ENCODE peak calls at places on chromosomes 13 and 19, in six cellular contexts. U, L, D, I, Y and K are unnamed samples.

GRCh38 chr19:18674616-18675015 is 8.9 kb upstream of the CRTC1 start:
- DNase-seq in D (peak), L (no peak), U (no peak), Y (no peak), I (no peak), K (no peak)

GRCh38 chr19:3534375-3535234 is 4.4 kb upstream of the TEKTIP1 start:
- DNase-seq in U (no peak), Y (no peak), L (no peak), I (no peak), D (no peak), K (no peak)

GRCh38 chr19:13011653-13012389 is 16.5 kb downstream of the NFIX start:
- DNase-seq in L (no peak), Y (no peak), I (no peak), D (no peak), U (no peak), K (no peak)

GRCh38 chr13:79874396-79875360 is 393.7 kb downstream of the NDFIP2 start:
- DNase-seq in I (no peak), U (no peak), Y (no peak), D (no peak), L (no peak), K (no peak)

GRCh38 chr19:11420429-11420893 is 1.3 kb upstream of the RGL3 start:
- DNase-seq in L (no peak), Y (no peak), I (no peak), U (peak), D (peak), K (no peak)

GRCh38 chr19:8251025-8251472 is 41.9 kb downstream of the CERS4 start:
- DNase-seq in L (no peak), U (no peak), I (peak), D (peak), Y (no peak), K (no peak)

GRCh38 chr13:113981201-113981605 is 7.3 kb upstream of the C13orf46 start:
- DNase-seq in L (peak), I (peak), U (peak), Y (peak), D (peak), K (peak)

GRCh38 chr13:113832204-113832603 is 31.7 kb downstream of the GAS6 start:
- DNase-seq in I (peak), Y (peak), U (no peak), L (peak), D (no peak), K (peak)

GRCh38 chr13:29548722-29549446 is 46.6 kb downstream of the SLC7A1 start:
- DNase-seq in Y (no peak), D (no peak), L (no peak), U (peak), I (no peak), K (peak)

GRCh38 chr13:91722267-91722884 is 324.0 kb downstream of the GPC5 start:
- DNase-seq in I (no peak), U (no peak), Y (peak), D (no peak), L (no peak), K (peak)

GRCh38 chr13:107842562-107843180 is 372.7 kb downstream of the LIG4 start:
- DNase-seq in Y (no peak), D (no peak), I (no peak), L (no peak), U (no peak), K (no peak)

GRCh38 chr13:61727714-61728275 is 312.1 kb upstream of the PCDH20 start:
- DNase-seq in I (no peak), L (no peak), U (no peak), Y (no peak), D (no peak), K (no peak)

GRCh38 chr19:58059003-58059671 is at the start of gene ZNF135:
- DNase-seq in Y (no peak), I (peak), U (peak), D (peak), L (no peak), K (peak)

GRCh38 chr13:110155072-110155471 is 151.9 kb downstream of the COL4A1 start:
- DNase-seq in U (no peak), Y (no peak), L (no peak), D (no peak), I (no peak), K (no peak)

GRCh38 chr13:70527553-70527952 is 419.3 kb upstream of the KLHL1 start:
- DNase-seq in L (no peak), U (no peak), I (no peak), D (no peak), Y (no peak), K (no peak)

GRCh38 chr19:56170261-56170660 is 5.5 kb upstream of the GALP start:
- DNase-seq in D (no peak), Y (peak), L (peak), I (peak), U (no peak), K (peak)

GRCh38 chr13:43411211-43411610 is 375.6 kb downstream of the ENOX1 start:
- DNase-seq in L (no peak), Y (no peak), I (no peak), D (no peak), U (no peak), K (no peak)

GRCh38 chr13:29763426-29764180 is 86.8 kb downstream of the UBL3 start:
- DNase-seq in I (no peak), L (no peak), D (no peak), Y (no peak), U (peak), K (no peak)

GRCh38 chr19:15072930-15073647 is 8.9 kb upstream of the OR1I1 start:
- DNase-seq in L (peak), D (no peak), U (no peak), Y (no peak), I (no peak), K (no peak)

GRCh38 chr13:44816701-44817684 is 172.3 kb downstream of the NUFIP1 start:
- DNase-seq in Y (peak), U (no peak), D (no peak), L (peak), I (no peak), K (no peak)

GRCh38 chr13:100715604-100716003 is 41.0 kb upstream of the TMTC4 start:
- DNase-seq in L (no peak), I (no peak), Y (no peak), D (no peak), U (no peak), K (no peak)

GRCh38 chr19:4144666-4145261 is 8.7 kb upstream of the CREB3L3 start:
- DNase-seq in D (peak), I (no peak), L (peak), Y (peak), U (peak), K (peak)

GRCh38 chr19:13210941-13211340 is 60.7 kb downstream of the IER2 start:
- DNase-seq in L (no peak), Y (no peak), D (no peak), I (no peak), U (no peak), K (no peak)

GRCh38 chr13:85638815-85639393 is 160.3 kb downstream of the SLITRK6 start:
- DNase-seq in I (no peak), U (no peak), L (no peak), Y (no peak), D (no peak), K (no peak)

GRCh38 chr19:43316591-43317319 is 36.7 kb upstream of the CD177 start:
- DNase-seq in Y (peak), D (no peak), I (no peak), U (peak), L (no peak), K (peak)

GRCh38 chr19:45601524-45602522 is at the start of gene GPR4:
- DNase-seq in L (no peak), U (no peak), I (no peak), Y (no peak), D (peak), K (no peak)

GRCh38 chr13:109744512-109745051 is 41.8 kb downstream of the IRS2 start:
- DNase-seq in D (peak), L (peak), I (no peak), Y (no peak), U (peak), K (peak)

GRCh38 chr13:98693756-98694155 is 58.7 kb downstream of the SLC15A1 start:
- DNase-seq in Y (no peak), U (no peak), I (no peak), D (no peak), L (no peak), K (no peak)

GRCh38 chr19:3573162-3573857 is 566 bp downstream of the HMG20B start:
- DNase-seq in Y (no peak), D (peak), U (peak), I (peak), L (no peak), K (no peak)

GRCh38 chr13:102881819-102882686 is 36.2 kb downstream of the ERCC5 start:
- DNase-seq in Y (no peak), D (no peak), I (no peak), U (no peak), L (no peak), K (no peak)

GRCh38 chr13:113806104-113806471 is 47.1 kb downstream of the TMEM255B start:
- DNase-seq in D (no peak), I (no peak), Y (no peak), U (no peak), L (no peak), K (no peak)

GRCh38 chr13:97125051-97125809 is 96.9 kb upstream of the MBNL2 start:
- DNase-seq in L (peak), U (peak), I (no peak), D (peak), Y (peak), K (peak)

GRCh38 chr13:89458456-89458855 is 1787.3 kb downstream of the SLITRK5 start:
- DNase-seq in U (no peak), L (no peak), D (no peak), Y (no peak), I (no peak), K (no peak)

GRCh38 chr13:24039621-24040475 is 120.7 kb upstream of the SPATA13 start:
- DNase-seq in U (no peak), D (no peak), Y (no peak), L (no peak), I (no peak), K (no peak)

GRCh38 chr13:112719016-112719415 is 29.2 kb downstream of the ATP11A start:
- DNase-seq in Y (no peak), U (no peak), I (no peak), L (peak), D (no peak), K (no peak)

GRCh38 chr13:48492123-48493075 is 40.5 kb downstream of the RCBTB2 start:
- DNase-seq in I (peak), U (peak), L (no peak), D (peak), Y (no peak), K (peak)

GRCh38 chr19:53136432-53136831 is 3.7 kb upstream of the ZNF415 start:
- DNase-seq in L (no peak), D (no peak), U (no peak), Y (no peak), I (no peak), K (no peak)

GRCh38 chr19:53131732-53132131 is 978 bp downstream of the ZNF415 start:
- DNase-seq in I (no peak), D (no peak), Y (no peak), L (peak), U (no peak), K (no peak)

GRCh38 chr19:53131085-53131484 is 1.6 kb downstream of the ZNF415 start:
- DNase-seq in I (no peak), L (no peak), D (no peak), Y (no peak), U (no peak), K (no peak)

GRCh38 chr19:53130506-53130905 is 2.2 kb downstream of the ZNF415 start:
- DNase-seq in U (no peak), I (no peak), Y (no peak), D (no peak), L (no peak), K (no peak)

DNA sequence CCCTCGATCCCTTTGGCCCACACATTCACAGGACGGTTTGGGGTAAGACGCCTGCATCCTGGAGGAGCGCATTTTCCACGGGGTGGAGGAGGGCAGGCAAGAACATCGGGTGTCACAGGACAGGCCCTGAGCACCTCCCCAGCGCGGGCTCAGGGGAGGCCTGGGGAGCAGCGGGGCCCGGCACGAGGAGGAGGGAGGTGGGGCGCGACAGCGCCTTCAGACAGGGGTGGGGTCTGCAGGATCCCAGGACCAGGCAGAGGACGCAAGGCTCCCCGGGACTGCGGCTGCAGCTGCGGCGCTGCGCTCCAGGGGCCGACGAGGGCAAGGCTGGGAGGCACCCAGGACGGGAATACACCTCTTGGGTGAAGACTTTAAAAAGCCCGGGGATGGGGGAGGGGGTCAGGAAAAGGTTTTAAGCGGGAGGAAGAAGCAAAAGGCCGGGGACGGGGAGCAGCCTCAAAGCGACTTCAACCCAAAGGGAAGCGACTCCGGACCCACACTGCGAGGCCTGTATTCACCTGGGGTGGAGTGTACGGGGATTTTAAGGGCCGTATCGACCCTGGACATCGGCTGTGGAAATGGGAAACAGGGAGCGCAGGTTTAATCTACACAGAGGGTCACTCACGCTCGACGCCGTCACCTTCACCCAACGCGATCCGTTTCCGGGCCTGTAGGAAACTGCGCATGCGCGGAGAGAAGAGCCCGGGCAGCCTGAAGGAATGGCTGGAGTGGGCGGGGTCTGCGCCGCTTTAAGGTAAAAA is at the start of gene ZNF415:
- DNase-seq in Y (no peak), L (peak), U (peak), D (peak), I (peak), K (peak)
- H3K4me3 ChIP-seq in Y (no peak), L (peak), U (peak), D (peak), I (peak), K (peak)

GRCh38 chr19:35645680-35646511 is 2.2 kb upstream of the COX6B1 start:
- DNase-seq in D (no peak), Y (no peak), L (no peak), I (no peak), U (no peak), K (no peak)
- H3K4me3 ChIP-seq in D (no peak), Y (no peak), L (no peak), I (no peak), U (no peak), K (no peak)

DNA sequence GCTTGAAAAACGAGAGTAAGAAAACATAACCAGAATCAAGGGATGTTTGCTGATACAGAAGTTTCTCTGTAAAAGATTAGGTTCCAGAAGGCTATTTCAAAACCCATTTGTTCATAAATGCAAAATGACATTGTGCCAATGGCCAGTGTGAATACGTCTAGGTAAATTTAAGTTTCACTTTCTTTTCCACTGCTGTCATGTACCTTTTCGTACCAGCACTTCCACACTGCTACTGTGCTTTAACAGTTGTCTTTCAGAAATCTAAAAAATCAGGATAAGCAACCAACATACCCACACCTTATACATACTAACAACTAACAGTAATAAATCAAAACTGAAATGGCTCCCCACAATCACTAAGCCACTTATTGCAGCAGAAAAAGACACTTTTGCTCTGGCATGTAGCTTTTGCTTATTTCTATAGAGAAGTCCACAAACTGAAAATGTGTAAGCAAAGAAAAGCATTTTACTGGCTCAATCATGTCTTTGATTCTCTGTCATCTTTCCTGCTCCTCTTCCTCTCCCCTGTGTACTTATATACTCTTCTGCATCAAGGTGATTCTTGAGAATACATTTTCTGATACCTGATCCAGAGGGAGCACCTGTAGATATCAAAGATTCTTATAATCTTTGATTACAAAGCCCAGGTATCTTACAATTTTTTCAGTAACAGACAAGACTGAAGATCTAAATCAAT is 34.3 kb downstream of the ELF1 start:
- DNase-seq in I (no peak), U (no peak), L (no peak), Y (no peak), D (no peak), K (peak)
- H3K4me3 ChIP-seq in I (peak), U (peak), L (no peak), Y (no peak), D (peak), K (peak)

GRCh38 chr19:49389406-49389805 is 1.4 kb downstream of the KASH5 start:
- DNase-seq in I (no peak), Y (no peak), U (no peak), D (no peak), L (no peak), K (no peak)

GRCh38 chr19:49390978-49391304 is 2.9 kb downstream of the KASH5 start:
- DNase-seq in I (no peak), D (no peak), Y (no peak), L (no peak), U (no peak), K (no peak)

GRCh38 chr19:49393871-49394270 is 5.8 kb downstream of the KASH5 start:
- DNase-seq in Y (no peak), U (no peak), D (no peak), L (no peak), I (no peak), K (no peak)

GRCh38 chr19:49390131-49390977 is 2.3 kb downstream of the KASH5 start:
- DNase-seq in L (no peak), D (no peak), Y (no peak), U (no peak), I (no peak), K (no peak)

GRCh38 chr19:49391581-49392399 is 3.7 kb downstream of the KASH5 start:
- DNase-seq in L (peak), Y (peak), D (peak), I (peak), U (peak), K (peak)
- H3K4me3 ChIP-seq in L (no peak), Y (no peak), D (no peak), I (no peak), U (no peak), K (no peak)

DNA sequence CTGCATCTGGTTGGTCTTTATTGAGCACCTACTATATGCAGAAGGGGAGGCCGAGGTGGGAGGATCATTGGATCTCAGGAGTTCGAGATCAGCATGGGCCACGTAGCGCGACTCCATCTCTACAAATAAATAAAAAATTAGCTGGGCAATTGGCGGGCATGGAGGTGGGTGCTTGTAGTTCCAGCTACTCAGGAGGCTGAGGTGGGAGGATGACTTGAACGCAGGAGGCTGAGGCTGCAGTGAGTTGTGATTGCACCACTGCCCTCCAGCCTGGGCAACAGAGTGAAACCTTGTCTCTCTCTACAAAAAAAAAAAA is 3.8 kb downstream of the CFD start:
- DNase-seq in D (no peak), Y (no peak), L (no peak), U (no peak), I (no peak), K (no peak)
- H3K4me3 ChIP-seq in D (no peak), Y (no peak), L (no peak), U (no peak), I (peak), K (no peak)